ENCODE peak calls at places on chromosomes 11 and 22, in seven cellular contexts. C is body of pancreas, X is spleen, W is IMR-90, Z is prostate gland, U is transverse colon, M is heart left ventricle. E is an unnamed sample. For H3K4me1, the result is how much of the 10 kb centered on the place peaks cover.

GRCh38 chr11:73875840-73876239 is 806 bp downstream of the COA4 start:
- DNase-seq in C (no peak), X (no peak), W (no peak), Z (no peak), U (no peak), M (no peak), E (no peak)

GRCh38 chr22:32574957-32575893 is 100.6 kb downstream of the FBXO7 start:
- DNase-seq in C (no peak), X (no peak), W (no peak), Z (peak), U (no peak), M (no peak), E (no peak)

GRCh38 chr11:32792948-32793475 is 1.4 kb downstream of the CCDC73 start:
- DNase-seq in C (peak), X (no peak), W (peak), Z (peak), U (peak), M (peak), E (peak)

GRCh38 chr22:22893891-22894739 is 6.5 kb downstream of the IGLL5 start:
- DNase-seq in C (no peak), X (peak), W (no peak), Z (no peak), U (no peak), M (no peak), E (no peak)

GRCh38 chr11:9001736-9002135 is 2.1 kb downstream of the NRIP3 start:
- DNase-seq in C (no peak), X (no peak), W (peak), Z (no peak), U (no peak), M (no peak), E (no peak)

GRCh38 chr11:61460474-61460881 is 30.6 kb downstream of the SDHAF2 start:
- DNase-seq in C (no peak), X (no peak), W (no peak), Z (no peak), U (no peak), M (peak), E (no peak)

GRCh38 chr11:12137005-12137690 is 26.8 kb downstream of the MICAL2 start:
- DNase-seq in C (no peak), X (no peak), W (no peak), Z (peak), U (peak), M (no peak), E (no peak)

GRCh38 chr11:8354622-8355417 is 91.1 kb upstream of the LMO1 start:
- DNase-seq in C (no peak), X (peak), W (no peak), Z (no peak), U (no peak), M (no peak), E (peak)

GRCh38 chr11:13337986-13338436 is 60.4 kb downstream of the BMAL1 start:
- DNase-seq in C (no peak), X (no peak), W (peak), Z (no peak), U (no peak), M (no peak), E (no peak)

GRCh38 chr11:94602430-94603372 is 35.5 kb downstream of the PIWIL4 start:
- DNase-seq in C (peak), X (no peak), W (peak), Z (peak), U (peak), M (no peak), E (peak)

GRCh38 chr11:132022718-132023117 is 652.3 kb downstream of the NTM start:
- DNase-seq in C (no peak), X (no peak), W (peak), Z (no peak), U (no peak), M (no peak), E (no peak)

GRCh38 chr11:114586797-114587196 is 8.8 kb downstream of the NXPE4 start:
- DNase-seq in C (no peak), X (no peak), W (peak), Z (no peak), U (no peak), M (no peak), E (no peak)

GRCh38 chr11:118180300-118180703 is 3.9 kb upstream of the SCN2B start:
- DNase-seq in C (no peak), X (no peak), W (no peak), Z (peak), U (peak), M (peak), E (peak)

GRCh38 chr11:129865701-129866100 is 29.7 kb downstream of the NFRKB start:
- DNase-seq in C (no peak), X (no peak), W (no peak), Z (no peak), U (no peak), M (no peak), E (no peak)

GRCh38 chr22:49776891-49777290 is 50.8 kb downstream of the BRD1 start:
- DNase-seq in C (no peak), X (no peak), W (no peak), Z (no peak), U (no peak), M (no peak), E (no peak)

GRCh38 chr22:39898997-39899396 is 1.9 kb upstream of the GRAP2 start:
- DNase-seq in C (no peak), X (no peak), W (no peak), Z (no peak), U (no peak), M (no peak), E (no peak)

GRCh38 chr11:122656631-122657101 is 1.1 kb downstream of the UBASH3B start:
- DNase-seq in C (peak), X (peak), W (peak), Z (peak), U (peak), M (peak), E (peak)

GRCh38 chr11:8812438-8812837 is 98.6 kb upstream of the AKIP1 start:
- DNase-seq in C (peak), X (no peak), W (no peak), Z (no peak), U (no peak), M (peak), E (no peak)

GRCh38 chr11:81915045-81915444 is 818.6 kb downstream of the FAM181B start:
- DNase-seq in C (no peak), X (no peak), W (no peak), Z (no peak), U (no peak), M (no peak), E (no peak)

GRCh38 chr22:35835998-35836691 is 118.5 kb downstream of the APOL5 start:
- DNase-seq in C (peak), X (no peak), W (peak), Z (peak), U (peak), M (peak), E (peak)

GRCh38 chr22:17563936-17564391 is 666 bp downstream of the SLC25A18 start:
- DNase-seq in C (no peak), X (no peak), W (peak), Z (no peak), U (peak), M (no peak), E (peak)

GRCh38 chr11:96321066-96321465 is 21.9 kb downstream of the MAML2 start:
- DNase-seq in C (no peak), X (no peak), W (no peak), Z (no peak), U (no peak), M (no peak), E (no peak)

GRCh38 chr11:76604081-76604601 is 66.4 kb downstream of the LRRC32 start:
- DNase-seq in C (no peak), X (no peak), W (no peak), Z (no peak), U (no peak), M (no peak), E (peak)

GRCh38 chr22:49540571-49541450 is 286.9 kb downstream of the BRD1 start:
- DNase-seq in C (no peak), X (peak), W (no peak), Z (no peak), U (peak), M (no peak), E (no peak)

DNA sequence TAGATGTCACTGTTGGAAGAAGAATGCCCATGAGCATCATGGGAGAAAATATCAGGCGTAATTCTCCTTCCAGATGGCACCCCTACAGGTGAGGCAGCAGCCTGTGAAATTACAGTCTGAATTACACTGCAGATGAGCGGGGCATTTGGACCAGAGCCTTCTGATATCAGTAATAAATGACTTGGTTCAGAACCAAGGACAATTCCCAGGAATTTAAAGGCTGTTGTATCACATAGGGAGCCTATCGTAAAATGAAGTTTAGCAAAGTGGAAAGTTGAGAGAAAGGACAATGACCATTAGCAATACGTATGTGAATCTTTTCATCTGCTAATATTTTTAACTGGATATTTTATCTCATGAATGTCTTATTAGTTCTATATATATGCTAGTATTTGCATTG is 61.3 kb downstream of the PRMT3 start:
- DNase-seq in C (no peak), X (no peak), W (no peak), Z (no peak), U (no peak), M (no peak), E (no peak)
- H3K4me1 ChIP-seq in C (under half), X (under half), W (under half), Z (under half), U (under half), M (under half), E (under half)

GRCh38 chr11:125261471-125262087 is 97.0 kb downstream of the PKNOX2 start:
- DNase-seq in C (no peak), X (no peak), W (no peak), Z (no peak), U (no peak), M (no peak), E (no peak)

GRCh38 chr11:125263268-125263790 is 98.8 kb downstream of the PKNOX2 start:
- DNase-seq in C (peak), X (peak), W (peak), Z (no peak), U (peak), M (peak), E (peak)

GRCh38 chr11:125262825-125263218 is 98.3 kb downstream of the PKNOX2 start:
- DNase-seq in C (no peak), X (no peak), W (peak), Z (no peak), U (no peak), M (peak), E (peak)

GRCh38 chr11:125262194-125262824 is 97.8 kb downstream of the PKNOX2 start:
- DNase-seq in C (no peak), X (no peak), W (no peak), Z (no peak), U (no peak), M (no peak), E (peak)

GRCh38 chr11:125264091-125265022 is 99.8 kb downstream of the PKNOX2 start:
- DNase-seq in C (no peak), X (no peak), W (no peak), Z (no peak), U (no peak), M (no peak), E (no peak)
- H3K27ac ChIP-seq in C (no peak), X (peak), W (peak), Z (no peak), U (peak), M (peak), E (no peak)

GRCh38 chr11:1299621-1300020 is 9.8 kb downstream of the TOLLIP start:
- DNase-seq in C (no peak), X (peak), W (no peak), Z (no peak), U (no peak), M (no peak), E (peak)

GRCh38 chr11:1297576-1298473 is 11.6 kb downstream of the TOLLIP start:
- DNase-seq in C (peak), X (peak), W (no peak), Z (no peak), U (peak), M (peak), E (peak)

GRCh38 chr11:1300569-1301187 is 8.8 kb downstream of the TOLLIP start:
- DNase-seq in C (peak), X (peak), W (no peak), Z (no peak), U (no peak), M (no peak), E (peak)

GRCh38 chr11:1300121-1300520 is 9.3 kb downstream of the TOLLIP start:
- DNase-seq in C (no peak), X (no peak), W (no peak), Z (no peak), U (no peak), M (no peak), E (peak)

DNA sequence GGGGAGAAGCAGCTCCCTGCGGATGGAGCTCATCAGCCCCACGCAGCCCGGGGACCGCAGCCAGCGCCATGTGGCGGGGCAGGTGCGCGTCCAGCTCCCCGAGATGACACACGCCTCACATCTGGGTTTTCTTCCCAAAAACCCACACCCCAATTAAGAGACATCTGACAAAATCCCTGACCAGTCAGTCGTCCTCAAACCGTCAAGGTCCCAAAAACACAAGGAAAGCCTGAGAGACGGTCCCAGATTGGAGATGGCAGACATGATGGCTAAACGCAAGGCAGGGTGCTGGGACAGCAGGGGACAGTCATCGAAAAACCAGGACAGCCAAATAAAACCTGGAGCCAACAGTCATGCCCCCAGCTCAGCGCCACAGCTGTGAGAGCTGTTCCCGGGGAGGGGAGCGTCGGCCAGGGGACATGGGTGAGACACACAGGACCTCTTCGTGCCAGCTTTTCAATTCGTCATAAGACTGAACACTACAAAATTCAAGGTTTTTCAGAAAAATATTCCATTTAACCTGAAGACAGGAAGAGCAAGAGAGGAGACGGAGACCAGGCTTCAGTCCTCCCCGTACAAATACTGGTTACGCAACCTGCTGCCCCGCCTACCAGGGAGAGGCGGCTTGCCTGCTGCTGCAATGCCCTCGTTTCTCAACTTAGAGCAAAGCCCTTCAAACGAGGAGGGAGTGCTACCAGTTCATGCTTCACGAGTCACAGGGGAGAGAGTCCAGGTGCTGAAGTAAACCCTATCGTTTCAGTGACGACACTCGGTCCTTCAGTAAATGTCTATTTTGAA is 10.5 kb downstream of the TOLLIP start:
- DNase-seq in C (peak), X (peak), W (peak), Z (peak), U (peak), M (peak), E (peak)
- TF ChIP-seq POLR2A in C (peak), X (no peak), W (no peak), Z (peak), U (no peak), M (no peak), E (no peak)

GRCh38 chr11:135061166-135061565 is 649.1 kb upstream of the B3GAT1 start:
- DNase-seq in C (no peak), X (no peak), W (no peak), Z (no peak), U (no peak), M (no peak), E (no peak)

GRCh38 chr11:135062994-135063393 is 651.0 kb upstream of the B3GAT1 start:
- DNase-seq in C (no peak), X (no peak), W (no peak), Z (no peak), U (no peak), M (no peak), E (no peak)
- H3K4me1 ChIP-seq in C (under half), X (under half), W (under half), Z (under half), U (under half), M (under half), E (under half)

DNA sequence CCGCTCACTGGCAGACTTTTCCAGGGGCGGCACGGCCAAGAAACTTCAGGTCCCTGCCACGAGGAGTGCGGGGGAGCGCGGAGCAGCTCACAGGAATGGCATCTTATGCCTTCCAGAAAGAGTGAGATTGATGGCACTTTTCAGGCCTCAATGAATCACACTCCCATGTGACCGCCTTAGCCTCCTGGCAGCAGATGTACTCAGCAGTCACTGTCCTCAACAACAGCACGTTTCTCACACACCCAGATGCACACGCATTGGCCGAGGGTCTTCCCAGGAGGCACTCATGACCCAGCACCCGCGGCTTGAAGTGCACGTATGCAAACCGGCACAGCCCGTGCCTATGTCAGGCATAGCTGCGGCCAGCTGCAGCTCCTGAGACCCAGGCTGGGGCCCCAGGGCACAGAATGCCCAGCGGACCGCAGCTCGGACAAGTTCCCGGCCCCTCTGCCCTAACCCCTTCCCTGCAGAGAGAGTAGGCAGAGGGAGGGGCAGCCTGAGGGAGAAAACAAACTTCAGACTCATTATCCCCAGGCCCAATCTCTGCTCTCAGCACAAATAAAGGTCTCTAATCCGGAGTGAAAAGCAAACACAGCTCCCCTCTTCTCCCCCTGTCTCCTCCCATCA is 48.3 kb downstream of the RPUSD4 start:
- DNase-seq in C (no peak), X (peak), W (peak), Z (no peak), U (no peak), M (no peak), E (peak)
- H3K27ac ChIP-seq in C (no peak), X (no peak), W (no peak), Z (no peak), U (peak), M (no peak), E (no peak)

GRCh38 chr11:66345316-66345649 is 379 bp upstream of the BRMS1 start:
- DNase-seq in C (no peak), X (no peak), W (no peak), Z (no peak), U (no peak), M (no peak), E (no peak)

GRCh38 chr11:66349084-66349386 is 1.6 kb upstream of the B4GAT1 start:
- DNase-seq in C (no peak), X (no peak), W (no peak), Z (no peak), U (no peak), M (no peak), E (no peak)

GRCh38 chr11:66346476-66347424 is 679 bp downstream of the B4GAT1 start:
- DNase-seq in C (peak), X (peak), W (no peak), Z (no peak), U (no peak), M (peak), E (no peak)

GRCh38 chr11:66344550-66345315 is at the start of gene BRMS1:
- DNase-seq in C (peak), X (peak), W (peak), Z (peak), U (peak), M (peak), E (peak)

DNA sequence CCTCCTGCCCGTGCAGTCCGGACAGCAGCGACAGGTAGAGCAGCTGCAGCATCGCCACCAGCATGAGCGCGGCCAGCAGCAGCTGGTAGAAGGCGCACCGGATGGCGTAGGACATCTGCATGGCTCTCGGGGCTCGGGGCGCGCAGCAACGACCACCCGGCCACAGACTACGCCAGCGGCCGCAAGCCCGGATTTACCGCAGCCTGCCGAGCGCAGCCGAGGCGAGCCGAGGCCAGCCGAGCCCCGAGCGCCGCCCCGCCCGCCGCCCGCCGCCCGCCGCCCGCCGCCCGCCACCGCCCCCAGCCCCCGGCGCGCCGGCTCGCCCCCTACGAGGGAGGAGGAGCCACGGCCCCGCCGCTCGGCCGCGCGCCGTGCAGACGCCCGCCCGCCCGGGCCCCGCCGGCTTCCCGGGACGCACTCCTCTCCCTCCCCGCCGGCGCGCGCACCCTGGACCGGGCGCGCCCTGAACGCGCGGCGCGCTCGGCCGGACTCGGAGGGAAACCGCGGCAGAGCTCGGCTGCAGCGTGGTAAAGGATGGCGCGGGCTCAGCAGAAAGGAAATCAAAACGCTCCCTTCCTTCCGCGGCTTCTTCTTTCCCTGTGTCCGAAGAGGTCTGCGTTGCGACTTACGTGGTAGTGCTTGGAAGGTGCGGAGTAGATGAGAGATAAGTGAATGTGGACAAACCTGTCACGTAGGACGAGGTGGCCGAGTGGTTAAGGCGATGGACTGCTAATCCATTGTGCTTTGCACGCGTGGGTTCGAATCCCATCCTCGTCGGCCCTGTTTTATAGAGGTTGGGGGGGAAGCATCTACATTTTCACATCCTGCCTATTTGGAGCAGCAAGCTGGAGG is at the start of gene B4GAT1:
- DNase-seq in C (peak), X (peak), W (peak), Z (peak), U (peak), M (peak), E (peak)
- TF ChIP-seq POLR2A in C (peak), X (no peak), W (peak), Z (peak), U (peak), M (no peak), E (no peak)

GRCh38 chr11:119373059-119373875 is 8.2 kb downstream of the USP2 start:
- DNase-seq in C (no peak), X (no peak), W (no peak), Z (no peak), U (no peak), M (peak), E (no peak)
- H3K4me1 ChIP-seq in C (half or more), X (under half), W (under half), Z (under half), U (half or more), M (half or more), E (half or more)

GRCh38 chr11:123677510-123677909 is 23.1 kb upstream of the SCN3B start:
- DNase-seq in C (no peak), X (no peak), W (no peak), Z (no peak), U (no peak), M (no peak), E (no peak)
- H3K27ac ChIP-seq in C (no peak), X (no peak), W (no peak), Z (no peak), U (no peak), M (no peak), E (no peak)

GRCh38 chr22:31496007-31496734 is at the start of gene SFI1:
- DNase-seq in C (peak), X (peak), W (peak), Z (peak), U (peak), M (peak), E (peak)
- TF ChIP-seq POLR2A in C (peak), X (no peak), W (no peak), Z (peak), U (peak), M (peak), E (no peak)